ENCODE peak calls at places on chromosomes 1 and 21, in ten cellular contexts. Z, W, Y, N, E, U, F, J, G and D are unnamed samples.

GRCh38 chr1:172843444-172843843 is 184.5 kb downstream of the FASLG start:
- DNase-seq in Z (no peak), W (no peak), Y (no peak), N (no peak), E (no peak), U (no peak), F (no peak), J (no peak), G (no peak), D (no peak)

GRCh38 chr1:168136709-168137514 is at the start of gene GPR161:
- DNase-seq in Z (peak), W (no peak), Y (peak), N (peak), E (peak), U (peak), F (peak), J (no peak), G (peak), D (peak)

GRCh38 chr1:22031214-22031962 is 21.1 kb upstream of the CDC42 start:
- DNase-seq in Z (peak), W (no peak), Y (no peak), N (no peak), E (no peak), U (no peak), F (peak), J (no peak), G (no peak), D (no peak)

GRCh38 chr1:81252471-81253160 is 548.1 kb upstream of the ADGRL2 start:
- DNase-seq in Z (no peak), W (no peak), Y (no peak), N (no peak), E (no peak), U (no peak), F (no peak), J (no peak), G (no peak), D (no peak)

GRCh38 chr1:45037456-45037855 is 25.4 kb downstream of the UROD start:
- DNase-seq in Z (no peak), W (no peak), Y (no peak), N (no peak), E (no peak), U (no peak), F (no peak), J (no peak), G (no peak), D (no peak)

GRCh38 chr1:147493349-147493748 is 48.0 kb upstream of the BCL9 start:
- DNase-seq in Z (no peak), W (no peak), Y (no peak), N (no peak), E (no peak), U (no peak), F (no peak), J (no peak), G (no peak), D (no peak)

GRCh38 chr1:6066680-6067079 is 21.0 kb downstream of the KCNAB2 start:
- DNase-seq in Z (no peak), W (no peak), Y (no peak), N (no peak), E (no peak), U (no peak), F (no peak), J (no peak), G (peak), D (no peak)

GRCh38 chr21:42124081-42124480 is 53.0 kb downstream of the UMODL1 start:
- DNase-seq in Z (no peak), W (no peak), Y (no peak), N (no peak), E (no peak), U (no peak), F (no peak), J (no peak), G (no peak), D (no peak)

GRCh38 chr1:210722410-210723081 is 393.8 kb downstream of the HHAT start:
- DNase-seq in Z (no peak), W (no peak), Y (no peak), N (no peak), E (no peak), U (no peak), F (no peak), J (no peak), G (no peak), D (peak)

GRCh38 chr21:45887121-45887611 is 94.4 kb upstream of the COL6A1 start:
- DNase-seq in Z (no peak), W (no peak), Y (peak), N (no peak), E (no peak), U (no peak), F (no peak), J (no peak), G (peak), D (peak)

GRCh38 chr1:102500795-102501194 is 504.1 kb upstream of the OLFM3 start:
- DNase-seq in Z (no peak), W (no peak), Y (no peak), N (no peak), E (no peak), U (no peak), F (no peak), J (no peak), G (no peak), D (no peak)

GRCh38 chr1:67019600-67020136 is 34.3 kb downstream of the SLC35D1 start:
- DNase-seq in Z (no peak), W (no peak), Y (no peak), N (no peak), E (no peak), U (peak), F (no peak), J (no peak), G (no peak), D (no peak)

GRCh38 chr1:203035111-203036000 is 9.1 kb downstream of the PPFIA4 start:
- DNase-seq in Z (no peak), W (no peak), Y (peak), N (no peak), E (no peak), U (no peak), F (no peak), J (no peak), G (no peak), D (no peak)

GRCh38 chr1:167587342-167587741 is 33.8 kb upstream of the CREG1 start:
- DNase-seq in Z (no peak), W (no peak), Y (no peak), N (no peak), E (no peak), U (no peak), F (no peak), J (no peak), G (no peak), D (no peak)

GRCh38 chr1:61326713-61327112 is 244.4 kb downstream of the NFIA start:
- DNase-seq in Z (no peak), W (no peak), Y (no peak), N (no peak), E (no peak), U (no peak), F (no peak), J (no peak), G (no peak), D (no peak)

GRCh38 chr1:201268604-201269151 is 14.6 kb upstream of the PKP1 start:
- DNase-seq in Z (no peak), W (no peak), Y (peak), N (no peak), E (no peak), U (peak), F (no peak), J (no peak), G (no peak), D (peak)

GRCh38 chr1:232186936-232187335 is 443.0 kb downstream of the SIPA1L2 start:
- DNase-seq in Z (no peak), W (no peak), Y (no peak), N (no peak), E (no peak), U (no peak), F (no peak), J (no peak), G (no peak), D (no peak)

GRCh38 chr1:109784551-109785252 is 21.0 kb upstream of the EPS8L3 start:
- DNase-seq in Z (no peak), W (no peak), Y (no peak), N (no peak), E (no peak), U (no peak), F (no peak), J (no peak), G (peak), D (no peak)

GRCh38 chr1:56200446-56200845 is 378.9 kb downstream of the PLPP3 start:
- DNase-seq in Z (no peak), W (no peak), Y (no peak), N (no peak), E (no peak), U (no peak), F (no peak), J (no peak), G (no peak), D (no peak)

GRCh38 chr21:33152228-33153130 is 77.3 kb upstream of the IFNAR2 start:
- DNase-seq in Z (no peak), W (no peak), Y (peak), N (peak), E (no peak), U (no peak), F (no peak), J (no peak), G (no peak), D (no peak)

GRCh38 chr1:76005755-76006154 is 68.8 kb upstream of the ST6GALNAC3 start:
- DNase-seq in Z (no peak), W (no peak), Y (no peak), N (no peak), E (no peak), U (no peak), F (no peak), J (no peak), G (no peak), D (no peak)

GRCh38 chr1:226424228-226425003 is 16.5 kb upstream of the PARP1 start:
- DNase-seq in Z (no peak), W (no peak), Y (peak), N (no peak), E (no peak), U (peak), F (no peak), J (no peak), G (no peak), D (peak)

GRCh38 chr21:45409466-45410150 is 4.6 kb downstream of the COL18A1 start:
- DNase-seq in Z (no peak), W (no peak), Y (no peak), N (no peak), E (no peak), U (no peak), F (no peak), J (no peak), G (peak), D (no peak)

GRCh38 chr1:41435570-41436178 is 48.8 kb downstream of the EDN2 start:
- DNase-seq in Z (no peak), W (no peak), Y (no peak), N (peak), E (no peak), U (no peak), F (no peak), J (no peak), G (no peak), D (no peak)

GRCh38 chr1:172390620-172391491 is 29.6 kb upstream of the C1orf105 start:
- DNase-seq in Z (no peak), W (no peak), Y (no peak), N (peak), E (no peak), U (no peak), F (no peak), J (no peak), G (no peak), D (no peak)